ENCODE peak calls at places on chromosome 16, in four cellular contexts. K is testis, S is left ventricle myocardium inferior, E is GM23248. Y is an unnamed sample.
A peak's percentile ranks its signal among the peaks of the same experiment; 100 is the strongest.

GRCh38 chr16:79362312-79362970 is 238.1 kb downstream of the MAF start:
- DNase-seq in K (no peak), S (no peak), E (no peak), Y (no peak)

GRCh38 chr16:23966577-23966976 is 130.8 kb downstream of the PRKCB start:
- DNase-seq in S (no peak), E (no peak), K (no peak), Y (no peak)

GRCh38 chr16:72991645-72992044 is 56.3 kb downstream of the ZFHX3 start:
- DNase-seq in E (no peak), S (no peak), K (no peak), Y (no peak)

GRCh38 chr16:79334127-79334526 is 266.4 kb downstream of the MAF start:
- DNase-seq in K (peak; percentile 38), E (no peak), S (no peak), Y (no peak)

GRCh38 chr16:84995666-84996065 is 15.7 kb downstream of the ZDHHC7 start:
- DNase-seq in S (no peak), K (no peak), E (no peak), Y (no peak)

GRCh38 chr16:29111421-29111820 is 126.6 kb downstream of the LAT start:
- DNase-seq in S (no peak), K (no peak), E (no peak), Y (no peak)

GRCh38 chr16:78543066-78543465 is 443.6 kb downstream of the WWOX start:
- DNase-seq in K (no peak), E (no peak), S (no peak), Y (no peak)

GRCh38 chr16:12406840-12407690 is 396.6 kb downstream of the CPPED1 start:
- DNase-seq in K (no peak), E (peak; percentile 31), S (no peak), Y (peak; percentile 15)

GRCh38 chr16:49496656-49497055 is 123.1 kb downstream of the C16orf78 start:
- DNase-seq in K (no peak), S (no peak), E (no peak), Y (no peak)

GRCh38 chr16:180921-181667 is 835 bp downstream of the HBQ1 start:
- DNase-seq in K (peak; percentile 85), S (peak; percentile 72), E (peak; percentile 81), Y (peak; percentile 49)

GRCh38 chr16:55257971-55258613 is 65.9 kb upstream of the IRX6 start:
- DNase-seq in K (peak; percentile 71), S (peak; percentile 29), E (peak; percentile 80), Y (peak; percentile 65)

GRCh38 chr16:62576636-62577035 is 540.4 kb upstream of the CDH8 start:
- DNase-seq in S (no peak), K (no peak), E (no peak), Y (no peak)

GRCh38 chr16:53058441-53058840 is 3.6 kb downstream of the CHD9 start:
- DNase-seq in S (no peak), E (no peak), K (no peak), Y (no peak)

GRCh38 chr16:21618261-21618660 is 18.9 kb downstream of the METTL9 start:
- DNase-seq in K (no peak), S (no peak), E (no peak), Y (no peak)
- H3K4me3 ChIP-seq in K (no peak overlapping the region), S (no peak overlapping the region), E (no peak overlapping the region), Y (no peak overlapping the region)

GRCh38 chr16:88639231-88640038 is 1.1 kb downstream of the IL17C start:
- DNase-seq in E (peak; percentile 46), S (no peak), K (no peak), Y (no peak)

GRCh38 chr16:88638323-88639230 is at the start of gene IL17C:
- DNase-seq in K (no peak), E (no peak), S (no peak), Y (no peak)

GRCh38 chr16:88635671-88636070 is 2.7 kb upstream of the IL17C start:
- DNase-seq in E (no peak), K (no peak), S (no peak), Y (no peak)

GRCh38 chr16:88636488-88637265 is 1.7 kb upstream of the IL17C start:
- DNase-seq in K (no peak), S (no peak), E (no peak), Y (no peak)

DNA sequence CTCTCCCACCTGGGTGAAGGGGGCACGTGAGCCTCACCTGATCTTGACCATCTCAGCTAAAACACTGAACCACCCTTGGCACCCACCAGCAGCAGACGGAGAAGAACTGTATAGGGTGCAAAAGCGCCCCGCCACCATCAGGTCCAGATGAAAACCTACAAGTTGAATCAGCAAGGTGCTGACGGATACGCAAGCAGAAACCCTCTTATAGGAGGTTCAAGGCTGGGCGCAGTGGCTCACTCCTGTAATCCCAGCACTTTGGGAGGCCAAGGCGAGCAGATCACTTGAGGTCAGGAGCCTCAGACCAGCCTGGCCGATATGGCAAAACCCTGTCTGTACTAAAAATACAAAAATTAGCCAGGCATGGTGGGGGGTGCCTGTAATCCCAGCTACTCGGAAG is 575 bp upstream of the IL17C start:
- DNase-seq in K (no peak), E (no peak), S (no peak), Y (no peak)
- H3K4me3 ChIP-seq in K (no peak overlapping the region), E (no peak overlapping the region), S (no peak overlapping the region), Y (no peak overlapping the region)

GRCh38 chr16:87601322-87602004 is 845 bp upstream of the JPH3 start:
- DNase-seq in K (no peak), E (no peak), S (no peak), Y (no peak)
- H3K4me3 ChIP-seq in K (no peak overlapping the region), E (no peak overlapping the region), S (peak overlapping the region; percentile 33), Y (no peak overlapping the region)

GRCh38 chr16:75648265-75649076 is 898 bp downstream of the TERF2IP start:
- DNase-seq in K (peak; percentile 92), S (peak; percentile 87), E (peak; percentile 92), Y (peak; percentile 67)

GRCh38 chr16:75640598-75640997 is 6.9 kb downstream of the KARS1 start:
- DNase-seq in K (no peak), E (no peak), S (no peak), Y (no peak)

GRCh38 chr16:75647138-75647491 is 350 bp downstream of the KARS1 start:
- DNase-seq in K (no peak), S (no peak), E (no peak), Y (no peak)

GRCh38 chr16:75647492-75648264 is at the start of the genes KARS1 and TERF2IP:
- DNase-seq in S (peak; percentile 92), E (peak; percentile 98), K (peak; percentile 97), Y (peak; percentile 87)

GRCh38 chr16:75644240-75645012 is 3.0 kb downstream of the KARS1 start:
- DNase-seq in K (no peak), S (no peak), E (no peak), Y (no peak)
- H3K4me3 ChIP-seq in K (no peak overlapping the region), S (no peak overlapping the region), E (no peak overlapping the region), Y (no peak overlapping the region)

GRCh38 chr16:66921758-66922450 is 3.2 kb upstream of the CDH16 start:
- DNase-seq in K (no peak), S (no peak), E (no peak), Y (no peak)

GRCh38 chr16:66923866-66924265 is 1.5 kb downstream of the RRAD start:
- DNase-seq in S (no peak), E (no peak), K (no peak), Y (no peak)

GRCh38 chr16:66925322-66925840 is at the start of gene RRAD:
- DNase-seq in K (peak; percentile 70), E (peak; percentile 54), S (peak; percentile 68), Y (peak; percentile 64)

GRCh38 chr16:66924527-66925321 is 611 bp downstream of the RRAD start:
- DNase-seq in K (peak; percentile 61), E (peak; percentile 63), S (peak; percentile 56), Y (no peak)

GRCh38 chr16:66923247-66923851 is 2.0 kb downstream of the RRAD start:
- DNase-seq in K (peak; percentile 58), E (no peak), S (peak; percentile 71), Y (peak; percentile 77)
- H3K4me3 ChIP-seq in K (no peak overlapping the region), E (no peak overlapping the region), S (peak overlapping the region; percentile 80), Y (no peak overlapping the region)

GRCh38 chr16:20243731-20244281 is 83.5 kb downstream of the GP2 start:
- DNase-seq in K (no peak), S (no peak), E (no peak), Y (no peak)
- H3K4me3 ChIP-seq in K (no peak overlapping the region), S (no peak overlapping the region), E (no peak overlapping the region), Y (no peak overlapping the region)